ENCODE peak calls at places on chromosomes 3 and 15, in seven cellular contexts. F is activated T-helper 9 cell treated with anti-CD3 and anti-CD28 coated beads, Interleukin-2, amount 50 U/mL, for 16 hours; M is activated CD4-positive, CD25-positive, alpha-beta regulatory T cell; A is neural crest cell; U is K562; C is tibial nerve; H is H7. D is an unnamed sample.

GRCh38 chr15:69593981-69594966 is 141.7 kb downstream of the RPLP1 start:
- DNase-seq in F (no peak), M (no peak), A (no peak), U (no peak), C (peak; percentile 47), H (no peak), D (no peak)

GRCh38 chr3:170508876-170509275 is 77.0 kb downstream of the SLC7A14 start:
- DNase-seq in F (no peak), M (no peak), A (no peak), U (no peak), C (no peak), H (no peak), D (no peak)

GRCh38 chr3:160106905-160107861 is 118.0 kb upstream of the C3orf80 start:
- DNase-seq in F (no peak), M (no peak), A (no peak), U (no peak), C (no peak), H (no peak), D (no peak)

GRCh38 chr15:98699591-98700424 is 51.5 kb downstream of the IGF1R start:
- DNase-seq in F (no peak), M (no peak), A (no peak), U (no peak), C (no peak), H (no peak), D (no peak)

GRCh38 chr15:78007211-78007956 is 70.1 kb downstream of the TBC1D2B start:
- DNase-seq in F (no peak), M (no peak), A (no peak), U (no peak), C (no peak), H (no peak), D (no peak)

GRCh38 chr3:195873281-195873887 is 35.0 kb downstream of the TNK2 start:
- DNase-seq in F (no peak), M (no peak), A (no peak), U (no peak), C (no peak), H (peak; percentile 64), D (no peak)

GRCh38 chr3:43105224-43105596 is 669 bp downstream of the POMGNT2 start:
- DNase-seq in F (peak; percentile 9), M (no peak), A (peak; percentile 3), U (no peak), C (no peak), H (peak; percentile 80), D (no peak)

GRCh38 chr3:167740961-167741587 is 5.6 kb downstream of the SERPINI1 start:
- DNase-seq in F (no peak), M (no peak), A (peak; percentile 14), U (peak; percentile 53), C (no peak), H (peak; percentile 24), D (no peak)

GRCh38 chr3:114803042-114803695 is 343.9 kb downstream of the ZBTB20 start:
- DNase-seq in F (no peak), M (no peak), A (no peak), U (no peak), C (no peak), H (no peak), D (no peak)

D was measured in activated T-helper 1 cell treated with anti-CD3 and anti-CD28 coated beads, Interleukin-2, amount 50 U/mL, for 16 hours.